ENCODE peak calls at places on chromosomes 1 and 21, in seven cellular contexts. O is tibial artery, Z is A549, D is lower lobe of right lung, R is ovary, A is fibroblast of pulmonary artery, L is AG09309. I is an unnamed sample.

GRCh38 chr1:246602194-246602593 is 35.9 kb downstream of the CNST start:
- DNase-seq in O (no peak), D (no peak), A (no peak), R (no peak), Z (no peak), L (no peak), I (peak)

GRCh38 chr1:67575861-67576260 is 109.1 kb upstream of the GADD45A start:
- DNase-seq in A (peak), L (peak), D (no peak), O (no peak), Z (no peak), R (no peak), I (peak)

GRCh38 chr1:214393086-214393485 is 112.1 kb downstream of the SMYD2 start:
- DNase-seq in A (no peak), Z (no peak), D (no peak), L (no peak), O (no peak), R (no peak), I (no peak)

GRCh38 chr1:106793686-106794085 is 262.8 kb upstream of the PRMT6 start:
- DNase-seq in O (no peak), Z (no peak), A (no peak), D (no peak), R (no peak), L (no peak), I (no peak)

GRCh38 chr1:167330601-167331293 is 110.1 kb downstream of the POU2F1 start:
- DNase-seq in R (no peak), O (no peak), Z (no peak), L (no peak), A (no peak), D (no peak), I (no peak)

GRCh38 chr1:214261206-214262123 is 19.5 kb upstream of the SMYD2 start:
- DNase-seq in L (peak), D (peak), O (peak), Z (peak), A (peak), R (peak), I (peak)

GRCh38 chr1:167824163-167824794 is 89.7 kb downstream of the ADCY10 start:
- DNase-seq in R (no peak), O (no peak), D (no peak), L (no peak), A (no peak), Z (no peak), I (no peak)

GRCh38 chr1:110067957-110068645 is 2.4 kb downstream of the ALX3 start:
- DNase-seq in Z (no peak), R (no peak), A (no peak), O (no peak), L (no peak), D (no peak), I (no peak)

GRCh38 chr1:93980881-93981280 is 71.7 kb upstream of the GCLM start:
- DNase-seq in D (no peak), L (no peak), R (no peak), O (no peak), A (peak), Z (no peak), I (peak)

GRCh38 chr21:28949318-28949717 is 43.4 kb downstream of the LTN1 start:
- DNase-seq in A (no peak), Z (no peak), R (no peak), L (no peak), O (no peak), D (no peak), I (no peak)

GRCh38 chr1:207747627-207748492 is 4.0 kb upstream of the CD46 start:
- DNase-seq in R (no peak), Z (no peak), D (no peak), L (no peak), O (no peak), A (no peak), I (no peak)

GRCh38 chr1:109912873-109913272 is 2.2 kb downstream of the CSF1 start:
- DNase-seq in D (no peak), A (peak), L (no peak), O (no peak), R (no peak), Z (no peak), I (peak)

GRCh38 chr1:166170075-166170474 is 3.3 kb upstream of the FAM78B start:
- DNase-seq in D (no peak), L (no peak), Z (no peak), O (no peak), A (no peak), R (no peak), I (no peak)

GRCh38 chr1:83751602-83752001 is 247.3 kb downstream of the TTLL7 start:
- DNase-seq in L (no peak), O (no peak), Z (no peak), A (no peak), D (no peak), R (no peak), I (no peak)

GRCh38 chr1:176466514-176466913 is 3.5 kb downstream of the PAPPA2 start:
- DNase-seq in R (no peak), A (no peak), Z (peak), O (no peak), L (no peak), D (no peak), I (peak)

GRCh38 chr1:203986887-203987461 is 85.9 kb upstream of the SOX13 start:
- DNase-seq in A (no peak), R (no peak), L (no peak), D (no peak), Z (no peak), O (no peak), I (no peak)

GRCh38 chr1:62725255-62725654 is 37.1 kb upstream of the DOCK7 start:
- DNase-seq in Z (no peak), O (no peak), R (no peak), D (no peak), L (peak), A (peak), I (peak)

GRCh38 chr1:207495816-207496792 is at the start of gene CR1:
- DNase-seq in D (peak), R (no peak), Z (no peak), L (no peak), A (peak), O (peak), I (no peak)

GRCh38 chr1:177256153-177256814 is 85.5 kb downstream of the BRINP2 start:
- DNase-seq in R (peak), D (peak), O (peak), Z (peak), A (peak), L (peak), I (peak)

GRCh38 chr1:184888505-184888904 is 85.8 kb downstream of the NIBAN1 start:
- DNase-seq in D (no peak), R (no peak), A (peak), L (peak), O (no peak), Z (no peak), I (peak)

GRCh38 chr1:65170511-65171142 is 22.6 kb downstream of the AK4 start:
- DNase-seq in R (no peak), D (no peak), Z (no peak), L (no peak), O (peak), A (peak), I (peak)

GRCh38 chr1:111176678-111177077 is 23.8 kb downstream of the DENND2D start:
- DNase-seq in R (no peak), O (no peak), Z (no peak), L (no peak), D (no peak), A (no peak), I (no peak)

GRCh38 chr1:91755888-91756287 is 130.1 kb downstream of the TGFBR3 start:
- DNase-seq in A (no peak), D (no peak), R (no peak), Z (no peak), O (no peak), L (no peak), I (no peak)

GRCh38 chr1:173248247-173248940 is 41.3 kb upstream of the TNFSF4 start:
- DNase-seq in O (no peak), L (no peak), A (no peak), D (no peak), Z (no peak), R (no peak), I (peak)

GRCh38 chr1:171220551-171221175 is 27.6 kb upstream of the FMO1 start:
- DNase-seq in D (no peak), A (peak), Z (no peak), R (peak), O (no peak), L (no peak), I (peak)

GRCh38 chr1:2998503-2999100 is 22.7 kb upstream of the ACTRT2 start:
- DNase-seq in D (no peak), Z (no peak), R (no peak), A (no peak), L (no peak), O (peak), I (no peak)

GRCh38 chr1:208189183-208189582 is 55.0 kb downstream of the PLXNA2 start:
- DNase-seq in D (no peak), A (no peak), Z (no peak), L (no peak), O (no peak), R (no peak), I (no peak)

GRCh38 chr1:111776861-111777260 is 21.2 kb downstream of the DDX20 start:
- DNase-seq in Z (no peak), D (no peak), A (no peak), L (no peak), O (no peak), R (no peak), I (no peak)

GRCh38 chr1:3515774-3516480 is 61.5 kb downstream of the ARHGEF16 start:
- DNase-seq in L (peak), Z (no peak), R (no peak), D (no peak), O (no peak), A (no peak), I (no peak)

GRCh38 chr1:157045251-157046218 is at the start of gene ARHGEF11:
- DNase-seq in L (peak), A (peak), R (peak), D (peak), O (peak), Z (peak), I (peak)

GRCh38 chr1:244836135-244836521 is 670 bp downstream of the COX20 start:
- DNase-seq in L (peak), D (no peak), A (peak), Z (peak), R (no peak), O (no peak), I (peak)

GRCh38 chr1:182984621-182985020 is 31.7 kb upstream of the SHCBP1L start:
- DNase-seq in R (no peak), O (no peak), L (no peak), A (no peak), Z (no peak), D (no peak), I (no peak)

GRCh38 chr1:173405758-173406344 is 71.3 kb upstream of the PRDX6 start:
- DNase-seq in L (no peak), A (peak), D (no peak), O (no peak), Z (no peak), R (no peak), I (peak)

GRCh38 chr1:116356673-116357072 is 16.4 kb upstream of the ATP1A1 start:
- DNase-seq in L (no peak), O (no peak), R (no peak), D (no peak), Z (no peak), A (peak), I (peak)

GRCh38 chr1:31985430-31985829 is 28.2 kb upstream of the KHDRBS1 start:
- DNase-seq in L (no peak), R (no peak), Z (no peak), A (peak), D (no peak), O (no peak), I (peak)

GRCh38 chr21:32674731-32675130 is 53.1 kb downstream of the SYNJ1 start:
- DNase-seq in Z (no peak), A (no peak), L (no peak), O (no peak), R (no peak), D (no peak), I (no peak)

GRCh38 chr21:32674038-32674437 is 53.8 kb downstream of the SYNJ1 start:
- DNase-seq in D (no peak), L (no peak), R (no peak), A (no peak), O (no peak), Z (no peak), I (no peak)
- TF ChIP-seq CTCF in D (no peak), L (no peak), R (no peak), A (no peak), O (no peak), Z (no peak), I (no peak)

DNA sequence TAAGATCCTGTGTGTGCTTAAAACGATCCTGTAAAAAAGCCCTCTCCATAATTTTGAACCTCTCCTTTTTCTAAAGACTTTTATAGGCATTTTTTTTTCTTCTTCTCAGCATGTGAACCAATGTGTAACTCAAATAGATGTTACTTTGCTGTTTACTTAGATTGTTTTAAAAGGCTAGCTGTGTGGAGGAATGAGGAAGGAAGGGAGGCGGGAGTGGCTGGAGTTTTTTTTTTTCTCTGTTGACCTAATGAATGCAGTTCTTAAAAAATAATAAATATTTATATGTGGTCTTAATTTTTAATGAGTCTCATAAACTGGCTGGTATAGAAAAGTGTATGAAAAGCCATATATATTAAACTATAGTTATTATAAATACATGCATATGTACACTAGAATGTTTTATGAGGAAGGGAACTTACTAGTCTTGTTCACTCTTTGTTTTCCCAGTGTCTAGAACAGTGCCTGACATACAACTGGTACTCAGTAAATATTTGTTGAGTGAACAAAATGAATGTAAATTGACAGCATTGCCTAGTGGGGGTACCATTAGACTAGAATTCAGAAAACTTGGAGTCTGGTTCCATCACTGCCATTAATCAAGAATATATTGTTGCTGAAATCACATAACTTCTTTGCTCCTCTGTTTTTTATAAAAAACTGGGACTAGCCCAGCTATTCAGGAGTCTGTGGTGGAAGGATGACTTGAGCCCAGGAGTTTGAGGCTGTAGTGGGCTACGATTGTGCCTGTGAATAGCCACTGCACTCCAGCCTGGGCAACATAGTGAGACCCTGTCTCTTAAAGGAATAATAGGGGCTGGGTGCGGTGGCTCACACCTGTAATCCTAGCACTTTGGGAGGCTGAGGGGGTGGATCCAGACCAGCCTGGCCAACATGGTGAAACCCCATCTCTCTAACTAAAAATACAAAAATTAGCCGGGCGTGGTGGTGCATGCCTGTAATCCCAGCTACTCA is 51.0 kb downstream of the NFIA start:
- DNase-seq in R (no peak), L (no peak), Z (no peak), D (no peak), A (no peak), O (no peak), I (no peak)
- H3K4me3 ChIP-seq in R (no peak), L (no peak), Z (peak), D (peak), A (peak), O (peak), I (no peak)

GRCh38 chr1:88216441-88216840 is 467.6 kb upstream of the PKN2 start:
- DNase-seq in O (no peak), Z (no peak), R (no peak), A (no peak), D (no peak), L (no peak), I (no peak)
- TF ChIP-seq CTCF in O (no peak), Z (no peak), R (no peak), A (no peak), D (no peak), L (no peak), I (no peak)

GRCh38 chr1:36124404-36125128 is 456 bp downstream of the COL8A2 start:
- DNase-seq in L (no peak), R (no peak), A (no peak), O (no peak), D (no peak), Z (no peak), I (no peak)
- H3K4me3 ChIP-seq in L (peak), R (peak), A (no peak), O (peak), D (peak), Z (peak), I (peak)

I was measured in fibroblast of the aortic adventitia.